ENCODE peak calls at places on chromosomes 7 and 10, in eight cellular contexts. G, R, J, M, A, U, X and K are unnamed samples. For H3K27me3, the result is how much of the 10 kb centered on the place peaks cover.

GRCh38 chr7:29935111-29935510 is 54.5 kb downstream of the SCRN1 start:
- DNase-seq in G (no peak), R (no peak), J (no peak), M (no peak), A (no peak), U (no peak), X (no peak), K (no peak)

GRCh38 chr7:5143106-5143505 is 46.9 kb upstream of the WIPI2 start:
- DNase-seq in G (no peak), R (no peak), J (no peak), M (no peak), A (no peak), U (no peak), X (no peak), K (no peak)

GRCh38 chr10:130929422-130930325 is 381.8 kb downstream of the TCERG1L start:
- DNase-seq in G (peak), R (no peak), J (no peak), M (no peak), A (no peak), U (no peak), X (no peak), K (no peak)

GRCh38 chr10:22651276-22651980 is 63.0 kb downstream of the PIP4K2A start:
- DNase-seq in G (no peak), R (no peak), J (no peak), M (no peak), A (no peak), U (no peak), X (no peak), K (no peak)

GRCh38 chr7:28181921-28182517 is 1.4 kb upstream of the JAZF1 start:
- DNase-seq in G (no peak), R (no peak), J (peak), M (no peak), A (no peak), U (peak), X (no peak), K (no peak)

GRCh38 chr10:98269435-98269912 is 1.5 kb upstream of the LOXL4 start:
- DNase-seq in G (no peak), R (peak), J (peak), M (peak), A (peak), U (peak), X (peak), K (peak)

GRCh38 chr7:155225516-155225915 is 72.2 kb upstream of the INSIG1 start:
- DNase-seq in G (no peak), R (no peak), J (no peak), M (no peak), A (no peak), U (no peak), X (peak), K (no peak)

GRCh38 chr10:116168745-116169144 is 104.3 kb downstream of the GFRA1 start:
- DNase-seq in G (no peak), R (no peak), J (no peak), M (no peak), A (no peak), U (no peak), X (no peak), K (no peak)

GRCh38 chr10:8331387-8331786 is 276.9 kb downstream of the GATA3 start:
- DNase-seq in G (no peak), R (no peak), J (no peak), M (no peak), A (no peak), U (no peak), X (no peak), K (no peak)

GRCh38 chr10:5557040-5557721 is 32.4 kb downstream of the CALML3 start:
- DNase-seq in G (no peak), R (no peak), J (peak), M (no peak), A (no peak), U (no peak), X (peak), K (peak)

GRCh38 chr7:26440993-26441636 is 149.5 kb downstream of the SNX10 start:
- DNase-seq in G (no peak), R (no peak), J (no peak), M (peak), A (no peak), U (no peak), X (no peak), K (no peak)

GRCh38 chr10:50968386-50969091 is 83.1 kb upstream of the A1CF start:
- DNase-seq in G (no peak), R (no peak), J (no peak), M (no peak), A (no peak), U (no peak), X (no peak), K (no peak)

GRCh38 chr10:113802997-113803396 is 50.9 kb downstream of the DCLRE1A start:
- DNase-seq in G (no peak), R (no peak), J (no peak), M (no peak), A (no peak), U (no peak), X (no peak), K (no peak)

GRCh38 chr7:140079121-140079536 is 16.4 kb upstream of the PARP12 start:
- DNase-seq in G (no peak), R (no peak), J (peak), M (peak), A (peak), U (no peak), X (no peak), K (no peak)

GRCh38 chr7:149226840-149227494 is 12.5 kb upstream of the ZNF212 start:
- DNase-seq in G (no peak), R (no peak), J (no peak), M (peak), A (no peak), U (no peak), X (no peak), K (no peak)

GRCh38 chr7:74400420-74401136 is 53.1 kb upstream of the GTF2IRD1 start:
- DNase-seq in G (no peak), R (no peak), J (no peak), M (no peak), A (no peak), U (no peak), X (no peak), K (no peak)

GRCh38 chr10:5679606-5680005 is 5.0 kb upstream of the TASOR2 start:
- DNase-seq in G (no peak), R (no peak), J (no peak), M (peak), A (no peak), U (no peak), X (no peak), K (no peak)

GRCh38 chr10:131094406-131095108 is 217.0 kb downstream of the TCERG1L start:
- DNase-seq in G (no peak), R (no peak), J (peak), M (no peak), A (no peak), U (no peak), X (no peak), K (no peak)

GRCh38 chr10:13865758-13866491 is 279.2 kb downstream of the PRPF18 start:
- DNase-seq in G (no peak), R (no peak), J (no peak), M (no peak), A (peak), U (peak), X (no peak), K (peak)

GRCh38 chr7:29377718-29378117 is 183.1 kb downstream of the CHN2 start:
- DNase-seq in G (no peak), R (no peak), J (no peak), M (no peak), A (no peak), U (no peak), X (no peak), K (no peak)

GRCh38 chr10:97333601-97334369 is 744 bp downstream of the FRAT2 start:
- DNase-seq in G (no peak), R (peak), J (no peak), M (no peak), A (no peak), U (peak), X (peak), K (peak)

GRCh38 chr7:17369686-17370426 is 71.4 kb downstream of the AHR start:
- DNase-seq in G (no peak), R (no peak), J (no peak), M (peak), A (no peak), U (no peak), X (no peak), K (no peak)

GRCh38 chr10:79342295-79342761 is 4.9 kb upstream of the PPIF start:
- DNase-seq in G (no peak), R (no peak), J (no peak), M (peak), A (no peak), U (no peak), X (peak), K (no peak)

GRCh38 chr10:29443745-29444523 is 155.1 kb downstream of the LYZL1 start:
- DNase-seq in G (no peak), R (no peak), J (no peak), M (peak), A (no peak), U (no peak), X (no peak), K (no peak)

GRCh38 chr10:61280303-61280702 is 172.9 kb downstream of the TMEM26 start:
- DNase-seq in G (no peak), R (no peak), J (no peak), M (no peak), A (no peak), U (no peak), X (no peak), K (no peak)

GRCh38 chr10:121355161-121355560 is 243.1 kb downstream of the FGFR2 start:
- DNase-seq in G (no peak), R (no peak), J (no peak), M (no peak), A (no peak), U (no peak), X (no peak), K (no peak)

GRCh38 chr10:84395581-84395980 is 67.2 kb downstream of the CCSER2 start:
- DNase-seq in G (no peak), R (no peak), J (no peak), M (no peak), A (no peak), U (no peak), X (no peak), K (no peak)

GRCh38 chr10:27998178-27998953 is 513 bp downstream of the ODAD2 start:
- DNase-seq in G (no peak), R (peak), J (peak), M (no peak), A (no peak), U (no peak), X (no peak), K (peak)

GRCh38 chr10:100824886-100825285 is 79.5 kb downstream of the PAX2 start:
- DNase-seq in G (no peak), R (no peak), J (no peak), M (no peak), A (no peak), U (no peak), X (no peak), K (no peak)

GRCh38 chr10:100826983-100827818 is 81.8 kb downstream of the PAX2 start:
- DNase-seq in G (no peak), R (peak), J (no peak), M (no peak), A (no peak), U (no peak), X (peak), K (no peak)

GRCh38 chr10:100826661-100826982 is 81.2 kb downstream of the PAX2 start:
- DNase-seq in G (no peak), R (no peak), J (no peak), M (no peak), A (no peak), U (no peak), X (no peak), K (peak)

GRCh38 chr10:100825325-100825875 is 80.0 kb downstream of the PAX2 start:
- DNase-seq in G (no peak), R (no peak), J (no peak), M (no peak), A (no peak), U (no peak), X (no peak), K (no peak)

DNA sequence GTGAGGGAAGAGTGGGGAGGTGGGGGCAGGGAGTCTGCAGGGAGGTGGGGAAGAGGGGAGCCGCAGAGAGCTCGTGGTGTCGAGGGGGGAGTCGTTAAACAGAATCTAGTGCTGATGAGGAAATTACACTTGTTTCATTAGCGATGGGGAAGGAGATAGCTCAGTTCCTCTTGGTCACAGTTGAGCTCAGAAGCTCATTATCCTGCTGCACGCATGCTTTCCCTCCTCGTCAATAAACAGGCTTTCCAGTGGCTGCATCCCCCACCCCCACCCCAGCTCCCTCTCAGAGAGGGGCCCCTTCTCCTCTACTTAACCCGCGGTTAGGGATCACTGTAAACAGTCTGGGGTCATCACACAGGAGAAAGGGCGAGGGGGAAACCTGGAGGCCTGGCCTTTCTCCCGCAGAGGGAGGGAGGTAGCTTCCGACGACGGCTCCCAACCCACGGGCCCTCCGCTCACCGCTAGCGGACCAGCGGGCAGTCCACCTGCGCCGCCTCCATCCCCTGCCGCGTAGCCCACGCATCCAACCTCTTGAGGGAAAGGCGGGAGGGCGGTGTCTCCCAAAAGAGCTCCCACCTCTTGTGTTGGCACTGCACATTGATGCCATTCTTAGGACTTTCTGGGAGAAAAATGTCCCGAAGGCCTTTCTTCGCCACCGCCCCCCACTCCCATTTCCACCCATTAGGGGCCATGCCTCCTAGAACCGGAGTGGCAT is 80.7 kb downstream of the PAX2 start:
- DNase-seq in G (no peak), R (no peak), J (no peak), M (no peak), A (no peak), U (no peak), X (peak), K (no peak)
- H3K27me3 ChIP-seq in G (under half), R (half or more), J (under half), M (half or more), A (half or more), U (half or more), X (half or more), K (under half)

DNA sequence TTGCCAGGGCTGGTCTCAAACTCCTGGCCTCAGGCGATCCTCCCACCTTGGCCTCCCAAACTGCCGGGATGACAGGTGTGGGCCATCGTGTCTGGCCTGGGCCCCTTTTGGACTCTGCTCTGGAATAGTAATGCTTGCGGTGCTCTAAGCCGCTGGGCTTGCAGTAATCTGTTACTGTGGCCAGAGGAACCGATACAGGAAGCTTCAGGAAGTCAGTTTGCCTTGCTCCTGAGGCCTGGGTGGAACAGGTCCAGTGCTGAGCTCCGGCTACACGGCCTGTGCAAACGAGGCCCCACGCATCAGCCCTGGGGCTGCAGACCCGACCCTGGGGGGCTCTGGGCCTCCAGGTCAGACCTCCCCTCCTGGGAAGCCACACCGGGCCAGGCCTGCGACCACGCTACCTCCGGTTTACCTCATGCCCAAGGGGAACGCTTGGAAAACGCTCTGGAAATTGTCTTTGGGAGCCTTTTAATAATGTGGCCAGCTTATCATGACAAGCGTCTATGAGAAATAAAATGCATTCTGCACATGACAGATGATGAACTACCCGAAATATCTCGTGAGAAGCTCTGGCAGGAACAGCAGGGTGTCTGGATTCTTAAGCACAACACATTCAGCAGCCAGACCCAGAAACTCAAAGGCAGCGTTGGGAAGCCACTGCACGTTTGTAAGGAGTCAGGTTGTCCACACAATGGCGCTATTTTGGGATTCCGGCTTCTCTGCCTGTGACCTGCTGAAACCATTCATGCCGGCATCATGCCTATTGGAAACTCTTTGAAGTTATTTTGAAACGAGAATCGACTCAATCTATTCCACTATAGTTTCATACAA is 10.1 kb upstream of the ADAP1 start:
- DNase-seq in G (no peak), R (no peak), J (peak), M (peak), A (no peak), U (peak), X (no peak), K (peak)
- TF ChIP-seq POLR2A in G (no peak), R (peak), J (no peak), M (peak), A (peak), U (no peak), X (no peak), K (no peak)

DNA sequence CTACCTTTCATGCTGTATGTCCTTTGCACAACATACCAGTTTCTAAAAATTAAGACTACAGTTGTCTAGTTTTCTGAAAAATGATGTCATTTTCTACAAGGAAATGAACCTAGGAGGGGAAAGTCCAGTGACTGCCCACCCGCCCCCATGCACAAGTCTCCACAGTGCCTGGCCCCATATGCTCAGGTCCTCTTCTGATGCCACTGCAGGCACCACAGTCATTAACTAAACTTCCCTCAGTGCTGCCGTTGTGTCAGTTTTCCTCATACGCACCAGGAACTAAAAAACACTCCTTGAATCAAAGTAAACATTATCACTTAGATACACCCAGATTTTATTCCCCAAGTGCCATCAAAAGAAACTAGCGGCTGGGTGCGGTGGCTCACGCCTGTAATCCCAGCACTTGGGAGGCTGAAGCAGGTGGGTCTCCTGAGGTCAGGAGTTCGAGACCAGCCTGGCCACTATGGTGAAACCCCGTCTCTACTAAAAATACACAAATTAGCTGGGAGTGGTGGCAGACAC is 6.9 kb upstream of the TNS3 start:
- DNase-seq in G (no peak), R (peak), J (no peak), M (no peak), A (no peak), U (no peak), X (no peak), K (no peak)
- TF ChIP-seq CTCF in G (no peak), R (no peak), J (no peak), M (no peak), A (no peak), U (no peak), X (no peak), K (no peak)

GRCh38 chr7:106281127-106281526 is 3.7 kb downstream of the NAMPT start:
- DNase-seq in G (no peak), R (no peak), J (no peak), M (no peak), A (no peak), U (no peak), X (no peak), K (no peak)
- H3K27me3 ChIP-seq in G (under half), R (under half), J (under half), M (under half), A (under half), U (under half), X (under half), K (under half)

GRCh38 chr10:57165671-57166070 is 804.6 kb upstream of the ZWINT start:
- DNase-seq in G (no peak), R (no peak), J (no peak), M (no peak), A (no peak), U (no peak), X (no peak), K (no peak)

GRCh38 chr10:57161157-57161556 is 800.1 kb upstream of the ZWINT start:
- DNase-seq in G (no peak), R (no peak), J (no peak), M (no peak), A (no peak), U (no peak), X (no peak), K (no peak)

GRCh38 chr10:57162231-57162630 is 801.2 kb upstream of the ZWINT start:
- DNase-seq in G (no peak), R (no peak), J (no peak), M (no peak), A (no peak), U (no peak), X (no peak), K (no peak)
- TF ChIP-seq POLR2A in G (no peak), R (no peak), J (no peak), M (no peak), A (no peak), U (no peak), X (no peak), K (no peak)